ENCODE peak calls at places on chromosomes 3 and 15, in five cellular contexts. R, M, P, S and H are unnamed samples.
A peak's percentile ranks its signal among the peaks of the same experiment; 100 is the strongest.

GRCh38 chr15:71538181-71538580 is 272.2 kb upstream of the NR2E3 start:
- DNase-seq in R (no peak), P (no peak), M (no peak), S (no peak), H (no peak)

GRCh38 chr3:188962253-188963247 is 209.2 kb upstream of the TPRG1 start:
- DNase-seq in M (no peak), R (no peak), P (no peak), S (no peak), H (no peak)

GRCh38 chr3:153628591-153628990 is 466.6 kb downstream of the RAP2B start:
- DNase-seq in S (no peak), M (no peak), R (no peak), P (no peak), H (no peak)

GRCh38 chr3:114741066-114741465 is 406.0 kb downstream of the ZBTB20 start:
- DNase-seq in P (no peak), M (no peak), R (no peak), S (no peak), H (no peak)

GRCh38 chr15:65095011-65095746 is 18.6 kb downstream of the KBTBD13 start:
- DNase-seq in M (no peak), S (no peak), R (no peak), P (no peak), H (no peak)

GRCh38 chr15:81113861-81114261 is 20.2 kb upstream of the CFAP161 start:
- DNase-seq in R (no peak), P (no peak), S (no peak), M (no peak), H (no peak)

GRCh38 chr3:128296469-128297251 is 143.4 kb downstream of the EEFSEC start:
- DNase-seq in R (no peak), P (no peak), S (no peak), M (no peak), H (no peak)

GRCh38 chr3:185744997-185745843 is 79.6 kb downstream of the IGF2BP2 start:
- DNase-seq in R (peak; percentile 86), S (no peak), M (peak; percentile 68), P (no peak), H (no peak)

GRCh38 chr15:48696627-48697312 is 51.3 kb upstream of the FBN1 start:
- DNase-seq in R (peak; percentile 13), S (no peak), P (no peak), M (no peak), H (no peak)

GRCh38 chr3:125496701-125497100 is 23.3 kb downstream of the SNX4 start:
- DNase-seq in S (no peak), P (no peak), R (no peak), M (no peak), H (no peak)

GRCh38 chr3:142279965-142280590 is 54.7 kb upstream of the GK5 start:
- DNase-seq in M (peak; percentile 63), R (peak; percentile 81), S (no peak), P (peak; percentile 10), H (peak; percentile 43)

GRCh38 chr15:58517682-58518525 is 86.1 kb downstream of the LIPC start:
- DNase-seq in M (no peak), P (no peak), R (peak; percentile 77), S (no peak), H (no peak)

GRCh38 chr3:144466114-144466513 is 494.5 kb downstream of the DIPK2A start:
- DNase-seq in R (no peak), M (no peak), P (no peak), S (no peak), H (no peak)

GRCh38 chr15:50880651-50881114 is 27.8 kb upstream of the AP4E1 start:
- DNase-seq in P (no peak), M (peak; percentile 45), R (peak; percentile 18), S (no peak), H (no peak)

GRCh38 chr15:60720493-60721231 is 241.7 kb upstream of the ICE2 start:
- DNase-seq in M (no peak), P (peak; percentile 59), R (no peak), S (no peak), H (no peak)

GRCh38 chr3:101928890-101929289 is 79.6 kb downstream of the NFKBIZ start:
- DNase-seq in P (no peak), R (no peak), S (no peak), M (no peak), H (no peak)

GRCh38 chr3:50605901-50606326 is 5.7 kb downstream of the CISH start:
- DNase-seq in P (no peak), M (no peak), S (no peak), R (no peak), H (no peak)

GRCh38 chr15:22941179-22941578 is 39.0 kb downstream of the CYFIP1 start:
- DNase-seq in S (no peak), R (no peak), M (no peak), P (no peak), H (no peak)

GRCh38 chr15:63634154-63634553 is 37.0 kb downstream of the FBXL22 start:
- DNase-seq in S (no peak), P (no peak), M (no peak), R (no peak), H (no peak)